ENCODE peak calls at places on chromosomes 4 and X, in four cellular contexts. One of them, this sample, is unnamed.

GRCh38 chr4:184409502-184409901 is 64.8 kb downstream of the IRF2 start:
- DNase-seq in cardiac septum: no peak
- DNase-seq in EL: no peak
- DNase-seq in HCEC 1CT: no peak
- DNase-seq in this sample: no peak

GRCh38 chr4:7518871-7519637 is 84.3 kb upstream of the PSAPL1 start:
- DNase-seq in cardiac septum: no peak
- DNase-seq in EL: no peak
- DNase-seq in HCEC 1CT: no peak
- DNase-seq in this sample: no peak

GRCh38 chr4:151600432-151600831 is 160.4 kb downstream of the GATB start:
- DNase-seq in EL: peak; percentile 28
- DNase-seq in cardiac septum: no peak
- DNase-seq in HCEC 1CT: peak; percentile 14
- DNase-seq in this sample: peak; percentile 29

GRCh38 chr4:183760326-183760725 is 101.2 kb downstream of the TRAPPC11 start:
- DNase-seq in EL: no peak
- DNase-seq in cardiac septum: no peak
- DNase-seq in HCEC 1CT: no peak
- DNase-seq in this sample: no peak

GRCh38 chr4:140298001-140298400 is 75.4 kb upstream of the SCOC start:
- DNase-seq in cardiac septum: no peak
- DNase-seq in EL: no peak
- DNase-seq in HCEC 1CT: no peak
- DNase-seq in this sample: no peak

GRCh38 chrX:70444326-70445196 is at the start of gene DLG3:
- DNase-seq in HCEC 1CT: peak; percentile 39
- DNase-seq in cardiac septum: no peak
- DNase-seq in EL: peak; percentile 48
- DNase-seq in this sample: peak; percentile 63

GRCh38 chr4:123821861-123822260 is 425.3 kb downstream of the SPRY1 start:
- DNase-seq in EL: peak; percentile 26
- DNase-seq in cardiac septum: no peak
- DNase-seq in HCEC 1CT: no peak
- DNase-seq in this sample: no peak

GRCh38 chrX:13248867-13249521 is 70.9 kb downstream of the ATXN3L start:
- DNase-seq in EL: no peak
- DNase-seq in HCEC 1CT: no peak
- DNase-seq in cardiac septum: no peak
- DNase-seq in this sample: no peak

GRCh38 chrX:17472424-17472823 is 97.4 kb downstream of the NHS start:
- DNase-seq in HCEC 1CT: no peak
- DNase-seq in EL: no peak
- DNase-seq in cardiac septum: no peak
- DNase-seq in this sample: no peak

GRCh38 chr4:179536694-179537093 is 2094.5 kb upstream of the AGA start:
- DNase-seq in HCEC 1CT: no peak
- DNase-seq in EL: no peak
- DNase-seq in cardiac septum: no peak
- DNase-seq in this sample: no peak

GRCh38 chr4:104615926-104616325 is 121.2 kb upstream of the CXXC4 start:
- DNase-seq in cardiac septum: no peak
- DNase-seq in HCEC 1CT: no peak
- DNase-seq in EL: no peak
- DNase-seq in this sample: no peak

GRCh38 chr4:113059783-113060182 is 10.3 kb downstream of the ANK2 start:
- DNase-seq in HCEC 1CT: no peak
- DNase-seq in EL: no peak
- DNase-seq in cardiac septum: no peak
- DNase-seq in this sample: no peak

GRCh38 chr4:825969-826330 is at the start of gene CPLX1:
- DNase-seq in HCEC 1CT: no peak
- DNase-seq in cardiac septum: peak; percentile 54
- DNase-seq in EL: peak; percentile 15
- DNase-seq in this sample: no peak

GRCh38 chrX:23766650-23767551 is 16.1 kb upstream of the SAT1 start:
- DNase-seq in cardiac septum: no peak
- DNase-seq in HCEC 1CT: no peak
- DNase-seq in EL: no peak
- DNase-seq in this sample: no peak

GRCh38 chr4:145316961-145317360 is 136.6 kb upstream of the OTUD4 start:
- DNase-seq in cardiac septum: no peak
- DNase-seq in HCEC 1CT: no peak
- DNase-seq in EL: no peak
- DNase-seq in this sample: no peak

GRCh38 chr4:165384186-165384585 is 5.4 kb downstream of the CPE start:
- DNase-seq in HCEC 1CT: no peak
- DNase-seq in cardiac septum: no peak
- DNase-seq in EL: no peak
- DNase-seq in this sample: no peak

GRCh38 chrX:139907078-139907477 is 25.8 kb downstream of the ATP11C start:
- DNase-seq in EL: no peak
- DNase-seq in HCEC 1CT: no peak
- DNase-seq in cardiac septum: no peak
- DNase-seq in this sample: no peak

GRCh38 chrX:111519215-111519614 is 7.8 kb downstream of the SERTM2 start:
- DNase-seq in EL: no peak
- DNase-seq in cardiac septum: no peak
- DNase-seq in HCEC 1CT: no peak
- DNase-seq in this sample: no peak

GRCh38 chrX:129769467-129770154 is 10.1 kb upstream of the SASH3 start:
- DNase-seq in EL: no peak
- DNase-seq in cardiac septum: no peak
- DNase-seq in HCEC 1CT: no peak
- DNase-seq in this sample: no peak

GRCh38 chr4:147730333-147730732 is 1.6 kb upstream of the ARHGAP10 start:
- DNase-seq in HCEC 1CT: no peak
- DNase-seq in EL: no peak
- DNase-seq in cardiac septum: no peak
- DNase-seq in this sample: no peak

GRCh38 chrX:39398973-39399268 is 597.7 kb downstream of the MID1IP1 start:
- DNase-seq in HCEC 1CT: no peak
- DNase-seq in EL: no peak
- DNase-seq in cardiac septum: no peak
- DNase-seq in this sample: no peak

This sample was measured in ELR.